ENCODE peak calls at places on chromosomes 3 and 15, in four cellular contexts. H, E, D and R are unnamed samples.

GRCh38 chr3:41097896-41098496 is 101.3 kb upstream of the CTNNB1 start:
- DNase-seq in H (no peak), D (no peak), E (no peak), R (no peak)

GRCh38 chr15:73972984-73973682 is 19.0 kb downstream of the STOML1 start:
- DNase-seq in D (peak), E (peak), H (peak), R (peak)

GRCh38 chr15:79853492-79854328 is 43.1 kb downstream of the MTHFS start:
- DNase-seq in H (peak), D (peak), E (peak), R (peak)

GRCh38 chr3:114336122-114336697 is 42.4 kb downstream of the TIGIT start:
- DNase-seq in H (no peak), D (no peak), E (no peak), R (no peak)

GRCh38 chr3:149657796-149658443 is at the start of gene WWTR1:
- DNase-seq in D (peak), E (peak), H (peak), R (peak)

GRCh38 chr3:8937064-8938020 is 25.9 kb downstream of the RAD18 start:
- DNase-seq in E (no peak), D (no peak), H (peak), R (no peak)

GRCh38 chr15:52318729-52319500 is 23.3 kb upstream of the MYO5C start:
- DNase-seq in D (peak), H (no peak), E (no peak), R (peak)

GRCh38 chr3:11616551-11616950 is 27.2 kb downstream of the VGLL4 start:
- DNase-seq in H (no peak), E (no peak), D (no peak), R (no peak)

GRCh38 chr15:75672646-75673425 is 25.1 kb downstream of the SNX33 start:
- DNase-seq in D (peak), H (peak), E (no peak), R (peak)

GRCh38 chr3:18580268-18580667 is 155.1 kb upstream of the SATB1 start:
- DNase-seq in E (peak), D (no peak), H (no peak), R (no peak)